ENCODE peak calls at places on chromosomes 5 and 9, in five cellular contexts. N is D721Med, Z is astrocyte of the cerebellum, B is lower leg skin, U is osteoblast. S is an unnamed sample.

GRCh38 chr9:4798281-4798680 is 5.5 kb downstream of the RCL1 start:
- DNase-seq in N (no peak), Z (no peak), B (no peak), U (no peak), S (no peak)

GRCh38 chr9:90547896-90548295 is 94.7 kb downstream of the DIRAS2 start:
- DNase-seq in N (no peak), Z (no peak), B (no peak), U (no peak), S (no peak)

GRCh38 chr5:155147222-155147621 is 133.7 kb downstream of the KIF4B start:
- DNase-seq in N (no peak), Z (no peak), B (no peak), U (peak; percentile 5), S (no peak)

GRCh38 chr5:50666261-50667078 is at the start of gene PARP8:
- DNase-seq in N (no peak), Z (no peak), B (peak; percentile 28), U (peak; percentile 86), S (peak; percentile 27)

GRCh38 chr9:98009437-98009836 is 26.3 kb downstream of the ANP32B start:
- DNase-seq in N (no peak), Z (no peak), B (no peak), U (no peak), S (no peak)

GRCh38 chr5:92337772-92338234 is 954.7 kb upstream of the ARRDC3 start:
- DNase-seq in N (no peak), Z (peak; percentile 29), B (no peak), U (peak; percentile 25), S (peak; percentile 0)

GRCh38 chr5:102911973-102912372 is 156.9 kb downstream of the PAM start:
- DNase-seq in N (no peak), Z (peak; percentile 69), B (no peak), U (no peak), S (peak; percentile 38)

GRCh38 chr5:19496056-19496455 is 491.9 kb downstream of the CDH18 start:
- DNase-seq in N (no peak), Z (no peak), B (no peak), U (no peak), S (no peak)

GRCh38 chr5:36602711-36603321 is 3.6 kb upstream of the SLC1A3 start:
- DNase-seq in N (no peak), Z (no peak), B (no peak), U (no peak), S (no peak)

GRCh38 chr5:143760137-143760505 is 51.8 kb upstream of the HMHB1 start:
- DNase-seq in N (no peak), Z (no peak), B (no peak), U (no peak), S (no peak)

GRCh38 chr9:38106488-38106887 is 37.5 kb upstream of the SHB start:
- DNase-seq in N (no peak), Z (no peak), B (no peak), U (no peak), S (no peak)

GRCh38 chr9:573551-574410 is 267.7 kb upstream of the DMRT1 start:
- DNase-seq in N (no peak), Z (no peak), B (no peak), U (no peak), S (no peak)

GRCh38 chr9:130039504-130040147 is 3.4 kb downstream of the FNBP1 start:
- DNase-seq in N (no peak), Z (no peak), B (no peak), U (peak; percentile 32), S (no peak)
- TF ChIP-seq CTCF in N (peak; percentile 7), Z (peak; percentile 32), B (no peak), U (peak; percentile 24), S (no peak)

DNA sequence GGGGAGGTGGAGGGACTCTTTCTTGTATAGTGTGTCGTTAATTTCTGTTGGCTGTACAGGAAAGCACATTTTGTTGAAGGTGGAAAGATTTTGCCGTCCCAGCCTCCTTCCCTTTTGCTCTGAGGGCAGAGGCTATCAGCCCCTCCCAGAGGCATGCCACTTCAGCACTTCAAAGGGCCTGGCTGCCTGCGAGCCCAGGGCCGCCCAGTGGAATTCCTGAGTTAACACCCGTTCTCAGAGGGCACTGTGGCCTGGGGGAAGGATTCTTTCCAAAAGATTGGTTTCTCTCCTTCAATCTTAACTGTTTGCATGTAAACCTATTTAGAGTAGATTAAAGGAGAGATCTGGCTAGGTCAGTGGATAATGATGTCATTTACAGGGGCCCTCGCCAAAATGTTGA is 238.6 kb downstream of the FANCC start:
- DNase-seq in N (no peak), Z (no peak), B (no peak), U (peak; percentile 84), S (no peak)
- TF ChIP-seq CTCF in N (no peak), Z (no peak), B (no peak), U (no peak), S (no peak)

DNA sequence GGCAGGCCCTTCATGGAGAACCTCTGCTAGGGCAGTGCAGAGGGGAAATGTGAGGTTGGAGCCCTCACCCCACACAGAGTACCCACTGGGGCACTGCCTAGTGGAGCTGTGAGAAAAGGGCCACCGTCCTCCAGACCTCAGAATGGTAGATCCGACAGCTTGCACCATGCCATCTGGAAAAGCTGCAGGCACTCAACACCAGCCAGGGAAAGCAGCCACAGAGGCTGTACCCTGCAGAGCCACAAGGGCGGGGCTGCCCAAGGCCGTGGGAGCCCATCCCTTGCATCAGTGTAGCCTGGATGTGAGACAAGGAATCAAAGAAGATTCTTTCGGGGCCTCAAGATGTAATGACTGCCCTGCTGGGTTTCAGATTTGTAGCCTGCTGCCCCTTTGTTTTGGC is 16.5 kb upstream of the ZDHHC11 start:
- DNase-seq in N (no peak), Z (no peak), B (no peak), U (no peak), S (no peak)
- TF ChIP-seq CTCF in N (no peak), Z (no peak), B (no peak), U (no peak), S (no peak)

GRCh38 chr5:158590936-158591863 is 508.5 kb downstream of the EBF1 start:
- DNase-seq in N (peak; percentile 20), Z (peak; percentile 49), B (no peak), U (no peak), S (peak; percentile 83)
- TF ChIP-seq CTCF in N (no peak), Z (no peak), B (no peak), U (no peak), S (no peak)

GRCh38 chr9:129619787-129620668 is 873 bp downstream of the C9orf50 start:
- DNase-seq in N (no peak), Z (no peak), B (no peak), U (peak; percentile 93), S (no peak)

GRCh38 chr9:129614932-129615331 is 6.0 kb downstream of the C9orf50 start:
- DNase-seq in N (no peak), Z (no peak), B (no peak), U (no peak), S (no peak)

GRCh38 chr9:129613520-129614175 is 7.3 kb downstream of the C9orf50 start:
- DNase-seq in N (no peak), Z (no peak), B (no peak), U (no peak), S (no peak)

GRCh38 chr9:129615407-129616285 is 5.3 kb downstream of the C9orf50 start:
- DNase-seq in N (no peak), Z (no peak), B (no peak), U (no peak), S (no peak)

GRCh38 chr9:129617167-129617566 is 3.7 kb downstream of the C9orf50 start:
- DNase-seq in N (no peak), Z (no peak), B (no peak), U (peak; percentile 96), S (no peak)
- TF ChIP-seq CTCF in N (peak; percentile 46), Z (peak; percentile 65), B (no peak), U (peak; percentile 61), S (peak; percentile 68)

S was measured in AG09319.